ENCODE peak calls at places on chromosomes 7 and 10, in six cellular contexts. Q is cardiac muscle cell, P is ovary, R is uterus, T is heart right ventricle, G is progenitor cell of endocrine pancreas. V is an unnamed sample.

GRCh38 chr10:53808677-53809076 is 992.4 kb downstream of the PCDH15 start:
- DNase-seq in Q (no peak), P (no peak), R (no peak), T (no peak), G (no peak), V (no peak)

GRCh38 chr10:48931188-48931587 is 8.5 kb downstream of the LRRC18 start:
- DNase-seq in Q (no peak), P (no peak), R (no peak), T (no peak), G (no peak), V (no peak)

GRCh38 chr10:5343979-5344378 is 20.8 kb upstream of the UCN3 start:
- DNase-seq in Q (no peak), P (no peak), R (no peak), T (no peak), G (no peak), V (no peak)

GRCh38 chr10:114708717-114709352 is 50.8 kb upstream of the ABLIM1 start:
- DNase-seq in Q (peak), P (no peak), R (no peak), T (no peak), G (no peak), V (no peak)

GRCh38 chr7:24756989-24757798 is at the start of gene GSDME:
- DNase-seq in Q (peak), P (peak), R (peak), T (peak), G (peak), V (peak)

GRCh38 chr7:150842018-150842417 is 10.3 kb upstream of the AOC1 start:
- DNase-seq in Q (no peak), P (no peak), R (no peak), T (no peak), G (no peak), V (no peak)

GRCh38 chr7:82609746-82610145 is 166.2 kb upstream of the CACNA2D1 start:
- DNase-seq in Q (no peak), P (no peak), R (no peak), T (no peak), G (no peak), V (no peak)

GRCh38 chr7:81638216-81638615 is 131.6 kb downstream of the HGF start:
- DNase-seq in Q (peak), P (no peak), R (no peak), T (no peak), G (no peak), V (no peak)

GRCh38 chr7:36570508-36571219 is 153.6 kb downstream of the AOAH start:
- DNase-seq in Q (no peak), P (no peak), R (no peak), T (no peak), G (no peak), V (no peak)

GRCh38 chr10:108230478-108231170 is 1066.1 kb upstream of the SORCS1 start:
- DNase-seq in Q (no peak), P (no peak), R (no peak), T (no peak), G (no peak), V (no peak)

GRCh38 chr10:30433779-30434272 is at the start of gene MAP3K8:
- DNase-seq in Q (peak), P (peak), R (peak), T (peak), G (peak), V (peak)

GRCh38 chr10:30434273-30435067 is 486 bp downstream of the MAP3K8 start:
- DNase-seq in Q (peak), P (peak), R (peak), T (peak), G (peak), V (peak)

GRCh38 chr10:30432631-30433285 is 1.2 kb upstream of the MAP3K8 start:
- DNase-seq in Q (peak), P (peak), R (peak), T (peak), G (no peak), V (peak)

GRCh38 chr10:30435068-30435422 is 1.1 kb downstream of the MAP3K8 start:
- DNase-seq in Q (peak), P (peak), R (peak), T (peak), G (no peak), V (peak)

DNA sequence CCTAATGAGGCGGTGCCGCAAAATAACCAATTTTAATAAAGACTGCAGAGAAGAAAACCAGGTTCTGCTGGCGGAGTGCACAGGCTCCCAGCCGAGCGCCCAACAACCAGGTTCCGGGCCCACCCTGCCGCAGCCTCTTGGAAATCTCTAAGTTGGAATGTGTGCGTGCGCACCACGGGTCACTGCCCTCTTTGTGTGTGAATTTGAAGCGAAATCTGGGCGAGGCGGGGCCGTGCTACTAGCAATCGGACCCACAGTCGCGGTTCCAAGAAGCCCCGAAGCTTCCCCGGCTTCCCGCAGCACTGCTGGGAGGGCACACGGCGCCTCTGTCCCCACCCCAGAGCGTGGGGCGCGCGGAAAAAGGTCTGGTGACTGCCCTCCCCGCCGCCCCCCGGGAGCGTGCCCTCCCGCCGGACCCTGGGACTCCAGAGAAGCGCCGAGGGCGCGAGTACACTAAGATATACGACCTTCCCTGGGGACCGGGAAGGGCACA is 652 bp upstream of the MAP3K8 start:
- DNase-seq in Q (peak), P (peak), R (peak), T (peak), G (peak), V (peak)
- TF ChIP-seq CTCF in Q (no peak), P (no peak), R (no peak), T (no peak), G (no peak), V (no peak)

GRCh38 chr7:92698237-92698841 is 108.1 kb upstream of the FAM133B start:
- DNase-seq in Q (peak), P (no peak), R (peak), T (peak), G (no peak), V (peak)
- TF ChIP-seq CTCF in Q (no peak), P (no peak), R (no peak), T (no peak), G (peak), V (peak)

GRCh38 chr10:69145329-69145728 is 21.4 kb downstream of the VPS26A start:
- DNase-seq in Q (no peak), P (no peak), R (no peak), T (no peak), G (no peak), V (no peak)
- TF ChIP-seq CTCF in Q (no peak), P (no peak), R (no peak), T (no peak), G (no peak), V (no peak)

GRCh38 chr10:28939352-28940157 is 262.2 kb downstream of the BAMBI start:
- DNase-seq in Q (peak), P (peak), R (peak), T (peak), G (peak), V (peak)
- TF ChIP-seq CTCF in Q (peak), P (no peak), R (no peak), T (peak), G (peak), V (no peak)

DNA sequence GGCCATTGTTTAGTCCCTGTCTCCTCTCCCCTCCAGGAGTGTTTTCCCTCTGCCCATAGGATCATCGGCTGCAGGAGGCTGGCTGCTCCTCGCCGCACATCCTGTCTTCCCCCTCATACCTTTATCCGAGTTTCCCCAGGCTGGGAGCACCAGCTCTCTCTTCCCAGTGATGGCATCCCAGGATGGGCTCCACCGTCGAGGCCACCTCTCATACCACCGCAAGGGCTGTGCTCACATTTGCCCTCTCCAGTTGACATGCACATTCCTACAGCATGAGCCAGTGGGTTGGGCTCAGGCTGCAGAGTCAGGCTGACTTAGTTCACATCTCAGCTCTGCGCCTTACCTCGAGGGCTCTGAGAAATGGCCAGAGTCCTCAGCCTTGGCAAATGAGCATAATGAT is 12.1 kb downstream of the HKDC1 start:
- DNase-seq in Q (peak), P (no peak), R (no peak), T (no peak), G (no peak), V (no peak)
- TF ChIP-seq CTCF in Q (no peak), P (no peak), R (no peak), T (no peak), G (no peak), V (no peak)

DNA sequence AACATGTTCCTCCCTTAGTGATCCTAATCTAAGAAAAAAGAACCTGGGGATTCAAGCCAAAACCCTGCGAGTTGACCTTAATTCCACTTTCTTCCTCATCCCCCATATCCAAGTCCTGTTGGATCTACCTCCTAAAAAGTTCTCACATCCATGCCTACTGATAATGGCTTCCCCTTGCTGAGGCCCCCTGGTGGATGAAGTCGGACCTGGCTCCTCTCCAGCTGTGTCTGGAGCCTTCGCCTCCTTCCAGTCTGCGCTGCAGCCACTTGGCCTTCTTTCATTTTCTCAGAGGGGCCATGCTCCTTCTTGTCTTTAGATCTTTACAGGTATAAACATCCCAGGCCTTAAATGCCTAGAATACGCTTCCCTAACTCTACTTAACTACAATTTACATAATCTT is 8.1 kb downstream of the PDE1C start:
- DNase-seq in Q (peak), P (peak), R (peak), T (peak), G (peak), V (peak)
- TF ChIP-seq CTCF in Q (peak), P (no peak), R (no peak), T (peak), G (peak), V (peak)